ENCODE peak calls at places on chromosomes 6 and 20, in eight cellular contexts. G is caudate nucleus, Y is psoas muscle, A is SJSA1, F is WERI-Rb-1, H is IMR-90, S is neural progenitor cell, E is HL-60. T is an unnamed sample.

GRCh38 chr20:61321481-61321880 is 69.4 kb downstream of the CDH4 start:
- DNase-seq in Y (no peak), S (no peak), E (no peak), A (no peak), H (no peak), G (no peak), F (no peak), T (no peak)

GRCh38 chr20:45998337-45998736 is 10.4 kb upstream of the MMP9 start:
- DNase-seq in Y (no peak), S (no peak), G (no peak), E (peak; percentile 72), H (no peak), A (no peak), F (no peak), T (no peak)

GRCh38 chr6:32436995-32437836 is 2.5 kb upstream of the HLA-DRA start:
- DNase-seq in H (peak; percentile 17), A (no peak), S (no peak), G (no peak), F (no peak), E (peak; percentile 51), Y (no peak), T (no peak)

GRCh38 chr6:30752164-30752927 is 8.0 kb upstream of the IER3 start:
- DNase-seq in G (no peak), F (no peak), S (no peak), Y (peak; percentile 99), E (no peak), H (peak; percentile 100), A (peak; percentile 100), T (peak; percentile 87)

GRCh38 chr6:52325695-52326471 is 36.1 kb upstream of the PAQR8 start:
- DNase-seq in H (no peak), A (no peak), G (no peak), F (peak; percentile 70), Y (no peak), S (peak; percentile 90), E (no peak), T (no peak)

GRCh38 chr20:51172558-51173428 is 149.9 kb upstream of the KCNG1 start:
- DNase-seq in E (no peak), F (no peak), Y (no peak), A (peak; percentile 17), S (no peak), H (no peak), G (no peak), T (no peak)

GRCh38 chr20:44461142-44461802 is 14.4 kb upstream of the TTPAL start:
- DNase-seq in S (no peak), G (no peak), F (no peak), H (no peak), Y (no peak), A (no peak), E (no peak), T (no peak)

GRCh38 chr6:148723484-148723883 is 23.3 kb upstream of the UST start:
- DNase-seq in S (no peak), E (no peak), Y (no peak), A (no peak), F (no peak), G (no peak), H (peak; percentile 96), T (no peak)

GRCh38 chr6:156771761-156772160 is 5.4 kb upstream of the ARID1B start:
- DNase-seq in S (no peak), Y (no peak), E (no peak), A (no peak), H (no peak), G (no peak), F (no peak), T (no peak)

GRCh38 chr6:18990313-18990978 is 603.3 kb downstream of the RNF144B start:
- DNase-seq in F (peak; percentile 93), S (peak; percentile 93), A (peak; percentile 70), G (peak; percentile 67), Y (peak; percentile 75), E (no peak), H (peak; percentile 20), T (peak; percentile 84)

GRCh38 chr6:41541364-41541763 is 4.8 kb upstream of the FOXP4 start:
- DNase-seq in F (no peak), E (no peak), H (no peak), G (no peak), S (no peak), Y (no peak), A (no peak), T (no peak)

GRCh38 chr6:56766806-56767178 is 124.1 kb upstream of the DST start:
- DNase-seq in A (no peak), F (no peak), H (peak; percentile 91), E (no peak), S (no peak), Y (no peak), G (no peak), T (no peak)

GRCh38 chr20:51955756-51956155 is 153.4 kb upstream of the SALL4 start:
- DNase-seq in F (no peak), H (peak; percentile 65), S (no peak), Y (no peak), A (no peak), G (no peak), E (no peak), T (no peak)

GRCh38 chr6:43608310-43608763 is 20.7 kb downstream of the GTPBP2 start:
- DNase-seq in F (peak; percentile 83), A (peak; percentile 73), G (peak; percentile 62), H (peak; percentile 86), Y (peak; percentile 69), S (peak; percentile 84), E (peak; percentile 37), T (peak; percentile 72)

GRCh38 chr6:136408205-136408604 is 118.6 kb upstream of the BCLAF1 start:
- DNase-seq in Y (no peak), H (peak; percentile 69), E (no peak), S (no peak), A (no peak), G (no peak), F (no peak), T (no peak)

GRCh38 chr6:170050591-170051041 is 240.3 kb downstream of the DLL1 start:
- DNase-seq in H (no peak), F (no peak), Y (peak; percentile 40), G (no peak), S (no peak), A (no peak), E (no peak), T (no peak)

GRCh38 chr20:33418033-33418432 is 16.7 kb upstream of the CDK5RAP1 start:
- DNase-seq in A (no peak), F (no peak), Y (no peak), G (no peak), H (no peak), E (no peak), S (no peak), T (no peak)

GRCh38 chr20:33419140-33419974 is 18.0 kb upstream of the CDK5RAP1 start:
- DNase-seq in E (no peak), G (no peak), S (no peak), F (no peak), Y (peak; percentile 92), A (no peak), H (peak; percentile 49), T (no peak)

GRCh38 chr20:33423141-33423834 is 20.3 kb downstream of the SNTA1 start:
- DNase-seq in G (no peak), A (peak; percentile 85), H (peak; percentile 68), E (no peak), S (no peak), Y (peak; percentile 95), F (no peak), T (peak; percentile 43)
- H3K27ac ChIP-seq in G (peak overlapping the region; percentile 68), A (peak overlapping the region; percentile 75), H (peak overlapping the region; percentile 48), E (no peak overlapping the region), S (no peak overlapping the region), Y (peak overlapping the region; percentile 98), F (no peak overlapping the region), T (peak overlapping the region; percentile 56)

DNA sequence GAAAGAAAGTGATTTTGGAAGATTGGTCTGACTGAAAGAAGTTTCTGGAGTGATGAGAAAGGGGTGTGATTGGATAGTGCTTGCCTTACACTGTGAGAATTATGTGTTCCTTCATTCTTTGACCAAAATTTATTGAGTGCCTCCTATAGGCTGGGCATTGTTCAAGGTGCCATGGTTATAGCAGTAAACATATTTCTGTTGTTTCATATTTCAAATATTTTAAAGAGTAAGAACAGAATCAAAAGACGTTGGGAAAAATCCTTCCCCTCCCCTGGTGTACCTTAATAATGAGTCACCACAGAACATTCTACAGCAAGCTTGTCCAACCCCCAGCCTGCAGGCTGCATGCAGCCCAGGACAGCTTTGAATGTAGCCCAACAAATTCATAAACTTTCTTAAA is 78.6 kb downstream of the GCLC start:
- DNase-seq in H (peak; percentile 23), S (no peak), A (no peak), Y (no peak), E (no peak), G (no peak), F (no peak), T (no peak)
- H3K27ac ChIP-seq in H (peak overlapping the region; percentile 43), S (no peak overlapping the region), A (no peak overlapping the region), Y (no peak overlapping the region), E (no peak overlapping the region), G (no peak overlapping the region), F (no peak overlapping the region), T (no peak overlapping the region)

DNA sequence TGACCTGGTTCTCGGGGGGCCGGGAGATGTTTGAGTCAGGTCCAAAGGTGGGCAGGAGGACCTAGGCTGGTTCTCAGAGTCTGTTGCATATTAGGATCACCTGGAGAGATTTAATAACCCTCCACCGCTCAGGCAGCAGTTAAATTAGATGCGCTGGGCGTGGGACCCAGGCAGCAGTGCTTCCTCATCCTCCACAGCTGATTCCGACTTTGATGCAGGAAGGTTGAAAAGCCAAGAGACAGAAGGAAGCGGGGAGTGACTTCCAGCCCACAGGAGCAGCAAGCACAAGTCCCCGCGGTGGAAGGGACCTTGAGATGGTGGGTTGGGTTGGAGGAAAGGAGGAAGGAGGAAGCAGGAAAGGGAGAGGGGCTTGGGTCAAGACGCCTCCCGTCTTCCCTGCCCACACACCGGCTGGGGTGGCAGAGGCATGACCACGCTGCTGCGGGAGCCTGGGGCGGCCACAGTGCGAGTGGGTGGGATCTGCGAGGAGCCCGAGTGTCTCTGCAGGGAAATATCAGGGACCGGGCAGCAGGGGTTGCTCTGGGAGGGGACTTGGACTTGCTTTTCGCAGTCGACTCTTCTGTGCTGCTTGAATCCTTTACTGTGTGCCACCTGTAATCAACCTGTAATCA is 146.0 kb downstream of the PHACTR3 start:
- DNase-seq in G (peak; percentile 24), E (no peak), H (no peak), S (no peak), Y (no peak), F (no peak), A (no peak), T (no peak)
- H3K27ac ChIP-seq in G (peak overlapping the region; percentile 34), E (no peak overlapping the region), H (no peak overlapping the region), S (no peak overlapping the region), Y (no peak overlapping the region), F (no peak overlapping the region), A (no peak overlapping the region), T (no peak overlapping the region)

DNA sequence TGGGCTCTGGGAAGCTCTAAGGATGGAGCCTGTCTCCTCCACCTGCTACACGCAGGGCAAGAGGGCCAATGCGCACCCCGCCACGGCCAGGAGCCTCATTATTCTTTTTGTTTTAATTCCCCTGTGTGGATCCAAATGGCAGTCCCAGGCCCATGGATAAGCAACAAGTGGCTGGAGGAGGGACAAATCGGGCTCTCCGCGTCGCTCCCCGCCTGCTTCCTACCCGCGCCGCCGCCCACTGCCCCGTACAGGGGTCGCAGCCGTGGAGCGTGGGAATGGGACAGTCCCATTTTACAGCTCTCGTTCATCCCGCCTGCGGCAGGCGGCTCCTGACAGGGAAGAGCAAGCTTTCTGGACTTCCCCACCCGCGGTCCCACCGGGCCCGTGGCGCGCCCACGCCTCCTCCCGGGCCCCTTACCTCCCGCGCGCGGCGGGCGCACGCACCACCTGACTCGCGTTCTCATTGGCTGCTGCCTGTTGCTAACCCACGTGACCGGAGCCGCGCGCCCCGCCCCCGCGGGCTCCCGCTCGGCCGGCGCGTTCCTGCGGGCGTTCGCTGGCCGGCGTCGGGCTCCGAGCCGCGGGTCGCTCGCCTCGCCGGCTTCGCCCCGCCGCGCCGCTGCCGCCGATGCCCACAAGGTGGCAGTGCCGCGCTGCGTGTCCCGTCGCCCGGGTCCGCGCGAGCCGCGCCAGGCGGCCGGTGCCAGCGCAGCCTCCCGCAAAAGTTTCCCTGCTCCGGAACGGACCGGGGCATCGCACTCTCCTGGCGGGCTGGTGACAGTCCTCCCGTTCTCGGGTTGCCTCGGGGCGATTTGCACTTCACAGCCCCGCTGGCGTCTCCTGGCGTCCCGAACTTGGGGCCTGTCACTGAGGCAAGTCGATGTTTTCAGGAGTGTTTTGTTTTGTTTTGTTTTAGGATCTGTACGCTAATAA is 93.4 kb downstream of the CD83 start:
- DNase-seq in Y (peak; percentile 96), A (peak; percentile 84), S (peak; percentile 94), E (peak; percentile 90), F (peak; percentile 98), H (peak; percentile 90), G (peak; percentile 87), T (peak; percentile 96)
- H3K27ac ChIP-seq in Y (peak overlapping the region; percentile 89), A (no peak overlapping the region), S (no peak overlapping the region), E (peak overlapping the region; percentile 79), F (peak overlapping the region; percentile 85), H (peak overlapping the region; percentile 94), G (peak overlapping the region; percentile 86), T (peak overlapping the region; percentile 91)

T was measured in thyroid gland.